ENCODE peak calls at places on chromosome 10, in seven cellular contexts. J, L, P, W, I, F and O are unnamed samples.

GRCh38 chr10:87578799-87579401 is 74.2 kb downstream of the MINPP1 start:
- DNase-seq in L (no peak), J (no peak), I (no peak), W (no peak), F (no peak), P (no peak), O (no peak)

GRCh38 chr10:35456175-35456574 is 119.9 kb downstream of the CCNY start:
- DNase-seq in F (no peak), W (peak), J (no peak), I (no peak), P (no peak), L (no peak), O (peak)

GRCh38 chr10:7475046-7475860 is 64.4 kb upstream of the SFMBT2 start:
- DNase-seq in L (no peak), I (no peak), J (no peak), F (no peak), W (no peak), P (no peak), O (peak)

GRCh38 chr10:34407227-34407626 is 407.9 kb downstream of the PARD3 start:
- DNase-seq in J (no peak), W (no peak), L (no peak), I (no peak), F (no peak), P (no peak), O (no peak)

GRCh38 chr10:73110345-73110849 is at the start of gene NUDT13:
- DNase-seq in I (peak), F (peak), W (no peak), J (no peak), P (no peak), L (peak), O (peak)

GRCh38 chr10:47020491-47020890 is 109.3 kb downstream of the PTPN20 start:
- DNase-seq in P (peak), W (no peak), F (no peak), J (no peak), L (peak), I (peak), O (no peak)

GRCh38 chr10:32951111-32951510 is 6.9 kb downstream of the ITGB1 start:
- DNase-seq in J (no peak), I (no peak), L (no peak), F (no peak), P (no peak), W (no peak), O (no peak)

GRCh38 chr10:24556746-24557742 is 166.6 kb downstream of the ARHGAP21 start:
- DNase-seq in P (peak), J (peak), F (no peak), I (peak), W (no peak), L (no peak), O (no peak)

GRCh38 chr10:43408710-43409384 is at the start of gene HNRNPF:
- DNase-seq in P (peak), L (peak), W (peak), J (no peak), F (peak), I (peak), O (peak)

GRCh38 chr10:127993281-127993680 is 86.4 kb downstream of the PTPRE start:
- DNase-seq in P (no peak), I (no peak), F (peak), J (no peak), L (no peak), W (no peak), O (peak)

GRCh38 chr10:36157486-36157885 is 515.4 kb upstream of the FZD8 start:
- DNase-seq in L (no peak), J (no peak), I (no peak), W (no peak), P (no peak), F (no peak), O (no peak)

GRCh38 chr10:124217906-124218769 is 124.7 kb upstream of the CHST15 start:
- DNase-seq in I (no peak), F (no peak), W (no peak), P (no peak), L (no peak), J (no peak), O (no peak)

GRCh38 chr10:86162696-86163400 is 203.7 kb downstream of the GRID1 start:
- DNase-seq in W (no peak), J (no peak), P (no peak), L (no peak), F (peak), I (no peak), O (no peak)

GRCh38 chr10:109426987-109427386 is 496.3 kb downstream of the XPNPEP1 start:
- DNase-seq in L (no peak), F (no peak), I (no peak), W (no peak), J (no peak), P (no peak), O (no peak)

GRCh38 chr10:88702848-88703597 is 3.0 kb upstream of the LIPK start:
- DNase-seq in W (peak), P (peak), I (no peak), J (no peak), F (no peak), L (peak), O (no peak)

GRCh38 chr10:133608855-133609254 is 17.7 kb downstream of the FRG2B start:
- DNase-seq in I (no peak), F (no peak), J (no peak), L (no peak), P (no peak), W (no peak), O (no peak)

GRCh38 chr10:18625906-18626305 is 25.5 kb downstream of the NSUN6 start:
- DNase-seq in J (no peak), P (no peak), F (no peak), W (no peak), L (no peak), I (no peak), O (no peak)

GRCh38 chr10:75129537-75129936 is 18.1 kb downstream of the SAMD8 start:
- DNase-seq in I (no peak), P (no peak), F (no peak), L (no peak), W (no peak), J (no peak), O (no peak)

GRCh38 chr10:69087600-69088470 is at the start of gene SRGN:
- DNase-seq in F (peak), L (peak), P (peak), W (no peak), I (peak), J (no peak), O (no peak)

GRCh38 chr10:6133331-6134098 is 44.7 kb downstream of the RBM17 start:
- DNase-seq in P (no peak), W (no peak), L (no peak), I (no peak), F (no peak), J (no peak), O (no peak)

GRCh38 chr10:25497281-25497680 is 322.5 kb downstream of the GPR158 start:
- DNase-seq in J (no peak), P (no peak), L (no peak), F (no peak), I (no peak), W (no peak), O (no peak)

GRCh38 chr10:62681211-62681940 is 123.1 kb upstream of the ADO start:
- DNase-seq in L (peak), W (no peak), I (no peak), F (no peak), J (no peak), P (no peak), O (no peak)

GRCh38 chr10:123154943-123155505 is 822 bp downstream of the BUB3 start:
- DNase-seq in F (no peak), W (no peak), L (no peak), I (no peak), J (no peak), P (no peak), O (no peak)

GRCh38 chr10:6108631-6109443 is 20.0 kb downstream of the RBM17 start:
- DNase-seq in W (peak), L (no peak), F (no peak), P (no peak), J (no peak), I (no peak), O (peak)

GRCh38 chr10:18554479-18554878 is 96.9 kb downstream of the NSUN6 start:
- DNase-seq in I (no peak), F (no peak), W (no peak), L (no peak), P (no peak), J (no peak), O (no peak)

GRCh38 chr10:11551915-11552602 is 59.4 kb downstream of the USP6NL start:
- DNase-seq in I (peak), P (peak), L (no peak), J (no peak), W (no peak), F (no peak), O (no peak)

GRCh38 chr10:90288403-90288933 is 569.4 kb downstream of the HTR7 start:
- DNase-seq in W (no peak), P (peak), J (no peak), I (no peak), F (no peak), L (no peak), O (no peak)

GRCh38 chr10:110337401-110337800 is 32.7 kb upstream of the SMNDC1 start:
- DNase-seq in L (no peak), F (no peak), I (no peak), J (no peak), P (no peak), W (no peak), O (no peak)

GRCh38 chr10:5775705-5776104 is 37.5 kb downstream of the GDI2 start:
- DNase-seq in L (peak), I (no peak), W (no peak), F (peak), J (no peak), P (no peak), O (no peak)

GRCh38 chr10:68792115-68792514 is 35.2 kb upstream of the STOX1 start:
- DNase-seq in P (no peak), L (no peak), F (no peak), W (no peak), J (no peak), I (no peak), O (no peak)

GRCh38 chr10:24814568-24815313 is 91.1 kb upstream of the ARHGAP21 start:
- DNase-seq in I (no peak), F (no peak), P (no peak), W (no peak), L (no peak), J (no peak), O (no peak)